ENCODE peak calls at places on chromosomes 5 and 9, in nine cellular contexts. K is SJCRH30; I is right cardiac atrium; F is CD8-positive, alpha-beta memory T cell; B is astrocyte of the spinal cord; X is CD8-positive, alpha-beta T cell; T is bronchial epithelial cell; C is choroid plexus epithelial cell; M is fibroblast of villous mesenchyme. A is an unnamed sample.

GRCh38 chr5:91269198-91269597 is 113.9 kb downstream of the ARRDC3 start:
- DNase-seq in K (no peak), I (no peak), F (no peak), B (no peak), X (no peak), T (no peak), C (no peak), M (no peak), A (no peak)

GRCh38 chr5:141958113-141958512 is at the start of gene PCDH12:
- DNase-seq in K (no peak), I (peak), F (no peak), B (no peak), X (no peak), T (no peak), C (peak), M (no peak), A (no peak)

GRCh38 chr9:130368631-130369103 is 76.1 kb upstream of the ASS1 start:
- DNase-seq in K (no peak), I (no peak), F (no peak), B (no peak), X (no peak), T (peak), C (peak), M (no peak), A (no peak)

GRCh38 chr9:8816361-8816760 is 1016.8 kb upstream of the DMAC1 start:
- DNase-seq in K (no peak), I (no peak), F (no peak), B (no peak), X (no peak), T (no peak), C (no peak), M (no peak), A (no peak)

GRCh38 chr5:168303398-168304020 is 12.1 kb downstream of the WWC1 start:
- DNase-seq in K (no peak), I (no peak), F (no peak), B (no peak), X (no peak), T (no peak), C (no peak), M (no peak), A (no peak)

GRCh38 chr5:146448783-146449519 is 1.8 kb downstream of the TCERG1 start:
- DNase-seq in K (no peak), I (no peak), F (no peak), B (no peak), X (no peak), T (no peak), C (no peak), M (no peak), A (no peak)

GRCh38 chr5:160097981-160098380 is 21.3 kb downstream of the PWWP2A start:
- DNase-seq in K (no peak), I (no peak), F (no peak), B (no peak), X (no peak), T (no peak), C (peak), M (peak), A (no peak)

GRCh38 chr9:89622933-89623861 is 18.4 kb downstream of the GADD45G start:
- DNase-seq in K (peak), I (no peak), F (no peak), B (no peak), X (no peak), T (no peak), C (no peak), M (no peak), A (no peak)

GRCh38 chr5:4480528-4481404 is 659.4 kb upstream of the ADAMTS16 start:
- DNase-seq in K (no peak), I (no peak), F (no peak), B (no peak), X (no peak), T (no peak), C (no peak), M (no peak), A (no peak)

GRCh38 chr9:97788763-97789663 is 64.0 kb upstream of the FOXE1 start:
- DNase-seq in K (no peak), I (no peak), F (no peak), B (no peak), X (no peak), T (peak), C (no peak), M (no peak), A (peak)

GRCh38 chr5:173611706-173612105 is 4.7 kb downstream of the BOD1 start:
- DNase-seq in K (no peak), I (no peak), F (no peak), B (no peak), X (no peak), T (no peak), C (peak), M (no peak), A (no peak)

GRCh38 chr5:113249216-113249615 is 185.6 kb downstream of the TSSK1B start:
- DNase-seq in K (no peak), I (no peak), F (no peak), B (peak), X (no peak), T (no peak), C (peak), M (peak), A (no peak)

GRCh38 chr5:35470866-35471265 is 146.8 kb upstream of the SPEF2 start:
- DNase-seq in K (no peak), I (no peak), F (no peak), B (peak), X (no peak), T (peak), C (peak), M (peak), A (no peak)

GRCh38 chr5:78779771-78780616 is 131.4 kb upstream of the LHFPL2 start:
- DNase-seq in K (peak), I (peak), F (no peak), B (peak), X (no peak), T (peak), C (peak), M (peak), A (no peak)

GRCh38 chr9:97564291-97565175 is 63.1 kb downstream of the TMOD1 start:
- DNase-seq in K (peak), I (peak), F (no peak), B (peak), X (no peak), T (peak), C (peak), M (peak), A (no peak)

GRCh38 chr9:136007906-136008692 is 46.9 kb upstream of the UBAC1 start:
- DNase-seq in K (no peak), I (no peak), F (no peak), B (peak), X (no peak), T (peak), C (peak), M (peak), A (no peak)

GRCh38 chr5:131147258-131147657 is 17.8 kb downstream of the HINT1 start:
- DNase-seq in K (no peak), I (no peak), F (no peak), B (no peak), X (no peak), T (no peak), C (no peak), M (no peak), A (no peak)

GRCh38 chr5:169202969-169203368 is 98.0 kb downstream of the SLIT3 start:
- DNase-seq in K (no peak), I (no peak), F (no peak), B (no peak), X (no peak), T (no peak), C (no peak), M (no peak), A (no peak)

GRCh38 chr5:98248949-98249348 is 524.5 kb upstream of the RGMB start:
- DNase-seq in K (no peak), I (no peak), F (no peak), B (peak), X (no peak), T (peak), C (peak), M (peak), A (no peak)

GRCh38 chr5:18553269-18553668 is 919.0 kb downstream of the TAF11L14 start:
- DNase-seq in K (no peak), I (no peak), F (no peak), B (peak), X (no peak), T (peak), C (peak), M (peak), A (no peak)

GRCh38 chr5:2998106-2998505 is 246.6 kb upstream of the IRX2 start:
- DNase-seq in K (no peak), I (no peak), F (no peak), B (no peak), X (no peak), T (no peak), C (no peak), M (no peak), A (no peak)

GRCh38 chr5:140631831-140632365 is 1.1 kb downstream of the CD14 start:
- DNase-seq in K (no peak), I (no peak), F (peak), B (no peak), X (no peak), T (no peak), C (no peak), M (no peak), A (peak)
- H3K4me3 ChIP-seq in K (no peak), I (peak), F (peak), B (peak), X (peak), T (peak), C (peak), M (peak), A (peak)

GRCh38 chr9:107102011-107102410 is 181.1 kb upstream of the RAD23B start:
- DNase-seq in K (no peak), I (no peak), F (no peak), B (no peak), X (no peak), T (no peak), C (no peak), M (no peak), A (no peak)
- H3K4me3 ChIP-seq in K (no peak), I (no peak), F (no peak), B (no peak), X (no peak), T (no peak), C (no peak), M (no peak), A (no peak)

GRCh38 chr9:38622961-38623360 is 2.6 kb upstream of the ANKRD18A start:
- DNase-seq in K (no peak), I (no peak), F (no peak), B (no peak), X (no peak), T (no peak), C (no peak), M (no peak), A (no peak)

GRCh38 chr9:38622083-38622674 is 1.8 kb upstream of the ANKRD18A start:
- DNase-seq in K (peak), I (peak), F (no peak), B (peak), X (no peak), T (no peak), C (no peak), M (no peak), A (peak)

GRCh38 chr9:38621434-38622082 is 1.2 kb upstream of the ANKRD18A start:
- DNase-seq in K (peak), I (peak), F (peak), B (peak), X (peak), T (no peak), C (no peak), M (no peak), A (peak)

GRCh38 chr9:38619556-38620447 is 594 bp downstream of the ANKRD18A start:
- DNase-seq in K (peak), I (peak), F (no peak), B (no peak), X (no peak), T (no peak), C (no peak), M (no peak), A (no peak)

GRCh38 chr9:38620483-38621433 is at the start of gene ANKRD18A:
- DNase-seq in K (peak), I (peak), F (peak), B (peak), X (peak), T (peak), C (peak), M (peak), A (peak)
- H3K4me3 ChIP-seq in K (peak), I (peak), F (peak), B (peak), X (peak), T (peak), C (peak), M (peak), A (peak)

GRCh38 chr5:56412601-56413379 is 179.7 kb upstream of the ANKRD55 start:
- DNase-seq in K (no peak), I (peak), F (no peak), B (no peak), X (no peak), T (no peak), C (peak), M (peak), A (no peak)
- H3K4me3 ChIP-seq in K (no peak), I (no peak), F (no peak), B (no peak), X (no peak), T (no peak), C (no peak), M (no peak), A (no peak)

A was measured in Caco-2.